ENCODE peak calls at places on chromosome X, in nine cellular contexts. One of them, this sample, is unnamed. For H3K4me1, the result is how much of the 10 kb centered on the place peaks cover.

GRCh38 chrX:34972206-34972605 is 29.6 kb downstream of the FAM47B start:
- DNase-seq in mesenchymal stem cell: no peak
- DNase-seq in mucosa of descending colon: no peak
- DNase-seq in kidney: no peak
- DNase-seq in hepatocyte: no peak
- DNase-seq in HepG2: no peak
- DNase-seq in tibial nerve: no peak
- DNase-seq in left lung: no peak
- DNase-seq in CD4-positive, alpha-beta memory T cell: no peak
- DNase-seq in this sample: no peak

GRCh38 chrX:138791551-138791950 is 80.0 kb upstream of the FGF13 start:
- DNase-seq in hepatocyte: no peak
- DNase-seq in CD4-positive, alpha-beta memory T cell: no peak
- DNase-seq in mesenchymal stem cell: no peak
- DNase-seq in HepG2: no peak
- DNase-seq in left lung: no peak
- DNase-seq in tibial nerve: no peak
- DNase-seq in mucosa of descending colon: no peak
- DNase-seq in kidney: no peak
- DNase-seq in this sample: peak

GRCh38 chrX:154019061-154019621 is 561 bp downstream of the IRAK1 start:
- DNase-seq in mucosa of descending colon: peak
- DNase-seq in HepG2: no peak
- DNase-seq in kidney: peak
- DNase-seq in CD4-positive, alpha-beta memory T cell: peak
- DNase-seq in left lung: no peak
- DNase-seq in mesenchymal stem cell: peak
- DNase-seq in hepatocyte: no peak
- DNase-seq in tibial nerve: no peak
- DNase-seq in this sample: no peak

GRCh38 chrX:11665144-11666040 is at the start of gene ARHGAP6:
- DNase-seq in CD4-positive, alpha-beta memory T cell: no peak
- DNase-seq in hepatocyte: peak
- DNase-seq in HepG2: no peak
- DNase-seq in tibial nerve: peak
- DNase-seq in mesenchymal stem cell: peak
- DNase-seq in mucosa of descending colon: peak
- DNase-seq in kidney: peak
- DNase-seq in left lung: peak
- DNase-seq in this sample: peak

GRCh38 chrX:17844236-17844635 is 16.9 kb downstream of the RAI2 start:
- DNase-seq in CD4-positive, alpha-beta memory T cell: no peak
- DNase-seq in mucosa of descending colon: no peak
- DNase-seq in mesenchymal stem cell: no peak
- DNase-seq in tibial nerve: no peak
- DNase-seq in kidney: no peak
- DNase-seq in HepG2: no peak
- DNase-seq in hepatocyte: no peak
- DNase-seq in left lung: no peak
- DNase-seq in this sample: no peak

GRCh38 chrX:20693071-20693470 is 426.4 kb upstream of the RPS6KA3 start:
- DNase-seq in hepatocyte: no peak
- DNase-seq in HepG2: no peak
- DNase-seq in tibial nerve: no peak
- DNase-seq in CD4-positive, alpha-beta memory T cell: no peak
- DNase-seq in kidney: no peak
- DNase-seq in mesenchymal stem cell: no peak
- DNase-seq in left lung: no peak
- DNase-seq in mucosa of descending colon: no peak
- DNase-seq in this sample: no peak

GRCh38 chrX:123340691-123341090 is 156.6 kb downstream of the GRIA3 start:
- DNase-seq in hepatocyte: peak
- DNase-seq in left lung: no peak
- DNase-seq in HepG2: no peak
- DNase-seq in tibial nerve: no peak
- DNase-seq in mesenchymal stem cell: peak
- DNase-seq in CD4-positive, alpha-beta memory T cell: no peak
- DNase-seq in kidney: no peak
- DNase-seq in mucosa of descending colon: no peak
- DNase-seq in this sample: no peak

GRCh38 chrX:103253608-103254007 is 1.3 kb downstream of the TCEAL8 start:
- DNase-seq in hepatocyte: no peak
- DNase-seq in left lung: no peak
- DNase-seq in HepG2: no peak
- DNase-seq in tibial nerve: no peak
- DNase-seq in mesenchymal stem cell: peak
- DNase-seq in CD4-positive, alpha-beta memory T cell: no peak
- DNase-seq in kidney: no peak
- DNase-seq in mucosa of descending colon: no peak
- DNase-seq in this sample: no peak

GRCh38 chrX:105999294-105999693 is 39.2 kb downstream of the SERPINA7 start:
- DNase-seq in tibial nerve: no peak
- DNase-seq in mucosa of descending colon: no peak
- DNase-seq in left lung: no peak
- DNase-seq in hepatocyte: no peak
- DNase-seq in CD4-positive, alpha-beta memory T cell: no peak
- DNase-seq in mesenchymal stem cell: no peak
- DNase-seq in HepG2: peak
- DNase-seq in kidney: no peak
- DNase-seq in this sample: no peak

DNA sequence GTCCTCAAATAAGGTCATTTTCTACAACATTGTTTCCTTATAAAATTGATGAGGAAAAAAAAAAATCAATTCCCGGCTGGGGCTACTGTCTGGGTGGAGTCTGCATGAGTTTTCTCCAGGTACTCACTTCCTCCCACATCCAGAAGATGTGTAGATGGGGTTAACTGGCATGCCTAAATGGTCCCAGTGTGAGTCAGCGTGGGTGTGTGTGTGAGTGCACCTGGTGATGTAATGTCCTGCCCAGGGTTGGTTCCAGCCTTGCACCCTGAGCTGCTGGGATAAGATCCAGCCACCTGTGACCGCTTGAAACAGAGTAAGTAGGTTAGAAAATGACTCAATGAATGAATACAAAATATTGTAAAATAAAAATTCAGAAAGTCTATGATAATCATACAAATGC is 11.1 kb downstream of the USP26 start:
- DNase-seq in HepG2: no peak
- DNase-seq in mesenchymal stem cell: no peak
- DNase-seq in kidney: peak
- DNase-seq in mucosa of descending colon: peak
- DNase-seq in CD4-positive, alpha-beta memory T cell: no peak
- DNase-seq in hepatocyte: no peak
- DNase-seq in tibial nerve: no peak
- DNase-seq in left lung: peak
- DNase-seq in this sample: no peak
- H3K4me1 ChIP-seq in HepG2: under half
- H3K4me1 ChIP-seq in mesenchymal stem cell: under half
- H3K4me1 ChIP-seq in kidney: under half
- H3K4me1 ChIP-seq in mucosa of descending colon: under half
- H3K4me1 ChIP-seq in CD4-positive, alpha-beta memory T cell: under half
- H3K4me1 ChIP-seq in hepatocyte: under half
- H3K4me1 ChIP-seq in tibial nerve: under half
- H3K4me1 ChIP-seq in left lung: under half
- H3K4me1 ChIP-seq in this sample: under half

GRCh38 chrX:129773649-129774458 is 5.9 kb upstream of the SASH3 start:
- DNase-seq in kidney: peak
- DNase-seq in CD4-positive, alpha-beta memory T cell: no peak
- DNase-seq in HepG2: peak
- DNase-seq in left lung: no peak
- DNase-seq in mucosa of descending colon: peak
- DNase-seq in tibial nerve: no peak
- DNase-seq in hepatocyte: peak
- DNase-seq in mesenchymal stem cell: no peak
- DNase-seq in this sample: no peak

GRCh38 chrX:129771266-129771995 is 8.3 kb upstream of the SASH3 start:
- DNase-seq in mucosa of descending colon: no peak
- DNase-seq in mesenchymal stem cell: no peak
- DNase-seq in left lung: no peak
- DNase-seq in HepG2: no peak
- DNase-seq in hepatocyte: no peak
- DNase-seq in tibial nerve: no peak
- DNase-seq in CD4-positive, alpha-beta memory T cell: peak
- DNase-seq in kidney: no peak
- DNase-seq in this sample: no peak

GRCh38 chrX:129769467-129770154 is 10.1 kb upstream of the SASH3 start:
- DNase-seq in tibial nerve: no peak
- DNase-seq in mesenchymal stem cell: no peak
- DNase-seq in mucosa of descending colon: peak
- DNase-seq in left lung: no peak
- DNase-seq in hepatocyte: no peak
- DNase-seq in CD4-positive, alpha-beta memory T cell: peak
- DNase-seq in HepG2: no peak
- DNase-seq in kidney: no peak
- DNase-seq in this sample: no peak

GRCh38 chrX:129768586-129769466 is 10.9 kb upstream of the SASH3 start:
- DNase-seq in kidney: no peak
- DNase-seq in mesenchymal stem cell: no peak
- DNase-seq in left lung: no peak
- DNase-seq in hepatocyte: no peak
- DNase-seq in HepG2: peak
- DNase-seq in mucosa of descending colon: no peak
- DNase-seq in CD4-positive, alpha-beta memory T cell: no peak
- DNase-seq in tibial nerve: no peak
- DNase-seq in this sample: peak

DNA sequence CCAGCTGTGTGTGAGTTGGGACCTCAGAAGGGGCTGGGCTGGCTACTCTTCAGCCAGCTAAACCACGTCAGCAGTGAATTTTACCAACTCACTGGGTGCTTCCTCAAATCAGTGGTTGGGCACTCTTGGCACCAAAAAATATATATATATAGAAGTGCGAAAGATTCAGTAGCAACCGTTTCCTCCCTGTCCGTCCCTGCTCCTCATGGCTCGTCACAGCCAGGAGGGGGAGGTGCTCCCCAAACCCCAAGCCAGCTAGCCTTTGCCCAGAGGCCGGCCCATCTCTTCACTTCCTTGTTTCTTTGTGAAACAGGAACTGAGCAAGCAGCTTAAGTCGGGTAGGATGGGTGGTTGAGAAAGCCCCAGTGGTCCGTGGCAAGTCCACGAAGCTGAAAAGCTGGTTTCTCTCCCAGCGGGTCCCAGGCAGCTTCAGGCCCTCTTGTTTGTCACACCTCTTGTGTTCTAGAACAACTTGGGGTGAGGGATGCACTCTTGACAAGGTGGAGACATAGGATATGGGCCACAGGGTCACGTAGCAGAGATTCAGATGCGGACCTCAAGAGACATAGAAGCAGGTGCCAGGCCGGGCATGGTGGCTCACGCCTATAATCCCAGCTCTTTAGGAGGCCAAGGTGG is 6.8 kb upstream of the SASH3 start:
- DNase-seq in mesenchymal stem cell: no peak
- DNase-seq in kidney: peak
- DNase-seq in HepG2: no peak
- DNase-seq in left lung: peak
- DNase-seq in tibial nerve: no peak
- DNase-seq in mucosa of descending colon: peak
- DNase-seq in hepatocyte: no peak
- DNase-seq in CD4-positive, alpha-beta memory T cell: peak
- DNase-seq in this sample: no peak
- H3K4me1 ChIP-seq in mesenchymal stem cell: under half
- H3K4me1 ChIP-seq in kidney: under half
- H3K4me1 ChIP-seq in HepG2: half or more
- H3K4me1 ChIP-seq in left lung: under half
- H3K4me1 ChIP-seq in tibial nerve: under half
- H3K4me1 ChIP-seq in mucosa of descending colon: under half
- H3K4me1 ChIP-seq in hepatocyte: under half
- H3K4me1 ChIP-seq in CD4-positive, alpha-beta memory T cell: half or more
- H3K4me1 ChIP-seq in this sample: under half

DNA sequence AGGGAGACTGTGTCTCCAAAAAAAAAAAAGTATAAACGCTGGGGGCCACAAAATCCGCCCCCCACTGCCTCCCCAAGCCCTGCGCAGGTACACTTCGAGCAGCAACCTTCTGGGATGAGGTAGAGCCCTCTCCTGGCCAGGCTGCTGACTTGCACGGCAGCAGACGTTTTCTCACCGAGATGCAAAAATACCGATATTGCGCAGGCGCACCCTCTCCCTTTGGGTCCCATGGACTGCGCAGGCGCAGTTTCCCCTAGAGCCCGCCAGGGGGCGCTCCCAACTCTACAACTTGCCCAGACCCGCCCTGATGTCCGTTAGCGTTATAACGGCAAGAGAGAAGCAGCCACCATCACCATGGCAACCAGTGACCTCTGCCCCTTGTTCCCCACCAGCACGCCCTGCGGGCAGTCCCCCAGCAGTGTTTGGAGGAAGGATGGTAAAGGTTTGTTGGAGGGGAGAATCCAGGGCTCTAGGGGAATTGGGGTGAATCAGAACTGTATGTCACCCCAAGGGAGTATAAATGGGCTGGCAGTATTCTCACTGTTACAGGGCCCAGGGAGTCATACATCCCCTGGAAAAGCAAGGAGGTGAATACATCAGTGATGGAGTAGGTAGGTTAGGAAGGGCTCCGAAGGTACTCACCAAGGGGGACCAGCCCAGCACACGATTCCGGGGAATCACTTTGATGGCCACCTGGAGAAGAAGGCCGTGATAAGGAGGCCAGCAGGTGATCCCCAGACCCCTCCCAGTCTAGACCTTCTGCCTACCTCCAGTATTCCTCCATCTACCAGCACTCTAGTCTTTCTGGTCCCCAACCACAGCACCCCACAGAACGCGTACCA is 1.5 kb downstream of the PIM2 start:
- DNase-seq in mesenchymal stem cell: peak
- DNase-seq in kidney: peak
- DNase-seq in HepG2: peak
- DNase-seq in tibial nerve: peak
- DNase-seq in mucosa of descending colon: peak
- DNase-seq in CD4-positive, alpha-beta memory T cell: peak
- DNase-seq in left lung: peak
- DNase-seq in hepatocyte: peak
- DNase-seq in this sample: peak
- H3K4me1 ChIP-seq in mesenchymal stem cell: under half
- H3K4me1 ChIP-seq in kidney: under half
- H3K4me1 ChIP-seq in HepG2: under half
- H3K4me1 ChIP-seq in tibial nerve: under half
- H3K4me1 ChIP-seq in mucosa of descending colon: under half
- H3K4me1 ChIP-seq in CD4-positive, alpha-beta memory T cell: half or more
- H3K4me1 ChIP-seq in left lung: under half
- H3K4me1 ChIP-seq in hepatocyte: under half
- H3K4me1 ChIP-seq in this sample: under half

DNA sequence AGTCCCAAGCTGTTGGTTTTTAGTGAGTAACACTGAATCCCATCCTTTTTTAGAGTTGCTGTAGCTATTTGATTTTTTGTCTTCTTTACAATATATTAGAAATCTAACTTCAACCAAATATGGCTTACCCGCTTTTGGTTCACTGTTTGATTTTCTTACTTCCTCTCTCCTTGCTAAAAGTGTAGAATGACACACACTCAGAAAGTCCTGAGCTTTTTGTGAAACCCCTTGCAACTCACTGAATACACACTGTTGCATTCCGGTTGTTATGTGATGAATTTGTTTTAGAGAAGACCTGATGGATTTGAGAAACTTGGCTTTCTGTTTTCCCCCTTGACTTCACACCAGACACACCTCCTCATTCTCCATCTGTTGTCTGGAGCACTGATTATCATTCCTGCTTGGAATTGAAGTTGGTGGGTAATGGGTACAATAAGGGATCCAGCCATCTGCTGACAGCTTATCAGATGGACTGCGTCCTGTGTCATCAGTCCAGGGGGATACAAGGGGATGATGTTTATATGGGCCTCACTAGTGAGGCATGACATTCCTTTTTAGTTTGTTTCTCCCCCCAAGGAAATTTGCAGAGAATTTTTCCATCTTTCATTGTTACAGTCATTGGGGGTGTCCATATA is 5.2 kb downstream of the TMEM164 start:
- DNase-seq in mesenchymal stem cell: no peak
- DNase-seq in kidney: no peak
- DNase-seq in left lung: no peak
- DNase-seq in CD4-positive, alpha-beta memory T cell: no peak
- DNase-seq in HepG2: no peak
- DNase-seq in tibial nerve: no peak
- DNase-seq in mucosa of descending colon: no peak
- DNase-seq in hepatocyte: no peak
- DNase-seq in this sample: no peak
- H3K4me1 ChIP-seq in mesenchymal stem cell: under half
- H3K4me1 ChIP-seq in kidney: under half
- H3K4me1 ChIP-seq in left lung: half or more
- H3K4me1 ChIP-seq in CD4-positive, alpha-beta memory T cell: under half
- H3K4me1 ChIP-seq in HepG2: under half
- H3K4me1 ChIP-seq in tibial nerve: under half
- H3K4me1 ChIP-seq in mucosa of descending colon: under half
- H3K4me1 ChIP-seq in hepatocyte: under half
- H3K4me1 ChIP-seq in this sample: under half